ENCODE peak calls at places on chromosomes 16 and 17, in four cellular contexts. B is HEK293T, H is HepG2, R is K562. F is an unnamed sample.

GRCh38 chr16:66949472-66949871 is 11.6 kb upstream of the CES3 start:
- DNase-seq in H (no peak), B (no peak), R (no peak), F (no peak)

GRCh38 chr16:12805091-12805490 is 1.4 kb upstream of the CPPED1 start:
- DNase-seq in B (no peak), R (no peak), H (no peak), F (no peak)

GRCh38 chr16:50213939-50214519 is 52.3 kb upstream of the ADCY7 start:
- DNase-seq in H (peak; percentile 58), R (peak; percentile 39), B (no peak), F (no peak)

GRCh38 chr17:65638221-65638940 is 76.9 kb upstream of the AXIN2 start:
- DNase-seq in R (no peak), B (no peak), H (peak; percentile 53), F (no peak)

GRCh38 chr17:76276461-76277299 is 11.5 kb downstream of the UBALD2 start:
- DNase-seq in B (no peak), H (no peak), R (no peak), F (no peak)

GRCh38 chr16:61366006-61366405 is 670.2 kb downstream of the CDH8 start:
- DNase-seq in H (no peak), R (no peak), B (no peak), F (no peak)

GRCh38 chr17:50428831-50429424 is 2.9 kb downstream of the ACSF2 start:
- DNase-seq in H (peak; percentile 100), B (no peak), R (no peak), F (no peak)

GRCh38 chr16:80176114-80176513 is 364.7 kb upstream of the DYNLRB2 start:
- DNase-seq in R (no peak), B (no peak), H (no peak), F (no peak)

GRCh38 chr16:24729967-24730815 is 740 bp downstream of the TNRC6A start:
- DNase-seq in H (no peak), B (peak; percentile 56), R (peak; percentile 76), F (no peak)

GRCh38 chr16:81574168-81574567 is 129.6 kb downstream of the CMIP start:
- DNase-seq in H (no peak), R (no peak), B (no peak), F (no peak)

GRCh38 chr16:87216824-87217205 is 100.4 kb downstream of the C16orf95 start:
- DNase-seq in R (no peak), H (no peak), B (no peak), F (no peak)
- TF ChIP-seq FOXK2 in R (no peak), H (no peak), B (no peak), F (no peak)

GRCh38 chr17:42387221-42387657 is 1.0 kb downstream of the STAT3 start:
- DNase-seq in H (peak; percentile 90), B (no peak), R (peak; percentile 27), F (no peak)

GRCh38 chr17:42386784-42387183 is 1.5 kb downstream of the STAT3 start:
- DNase-seq in H (no peak), R (no peak), B (no peak), F (no peak)

GRCh38 chr17:42389135-42389417 is 834 bp upstream of the STAT3 start:
- DNase-seq in R (no peak), H (no peak), B (no peak), F (no peak)

GRCh38 chr17:42388381-42389134 is at the start of gene STAT3:
- DNase-seq in B (peak; percentile 100), R (peak; percentile 98), H (peak; percentile 100), F (peak; percentile 100)

DNA sequence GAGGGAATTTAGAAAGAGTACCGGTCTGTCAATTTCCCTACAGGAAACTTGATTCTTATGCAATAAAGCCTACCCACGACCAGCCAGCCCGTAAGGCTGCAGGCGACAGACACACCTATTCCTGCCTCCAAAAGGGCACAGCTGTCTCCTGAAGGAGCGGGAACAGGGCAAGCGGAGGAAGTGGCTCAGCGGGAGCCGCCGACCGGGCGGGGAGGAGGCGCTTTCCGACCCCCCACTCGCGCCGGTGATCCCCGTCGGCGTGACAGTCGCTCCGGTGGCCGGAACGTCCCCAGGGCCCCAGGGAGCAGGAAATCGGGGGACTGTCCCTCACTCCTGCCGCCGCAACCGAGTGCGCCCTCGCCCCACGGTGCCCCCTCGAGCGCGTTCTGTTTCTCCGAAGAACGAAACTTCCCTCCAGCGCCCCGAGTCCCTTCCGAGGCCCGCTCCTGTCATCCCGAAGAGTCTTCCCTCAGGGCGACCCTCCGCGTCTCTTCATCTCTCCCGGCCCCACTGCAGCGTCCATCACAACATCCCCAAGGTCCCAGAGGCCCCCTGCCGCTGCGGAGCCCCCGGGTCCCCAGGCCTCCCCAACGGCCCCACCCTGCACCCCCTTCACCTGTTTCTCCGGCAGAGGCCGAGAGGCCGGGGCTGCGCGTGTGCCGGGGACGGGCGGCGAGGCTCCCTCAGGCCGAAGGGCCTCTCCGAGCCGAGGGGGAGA is 420 bp downstream of the STAT3 start:
- DNase-seq in B (peak; percentile 35), R (peak; percentile 41), H (no peak), F (no peak)
- TF ChIP-seq FOXK2 in B (no peak), R (no peak), H (no peak), F (no peak)

GRCh38 chr16:5354645-5355044 is 257.1 kb upstream of the EEF2KMT start:
- DNase-seq in B (no peak), H (no peak), R (no peak), F (no peak)

GRCh38 chr16:5347561-5347960 is 250.0 kb upstream of the EEF2KMT start:
- DNase-seq in B (no peak), R (no peak), H (no peak), F (no peak)

GRCh38 chr16:5349661-5350060 is 252.1 kb upstream of the EEF2KMT start:
- DNase-seq in R (no peak), B (no peak), H (no peak), F (no peak)

GRCh38 chr16:5349101-5349500 is 251.5 kb upstream of the EEF2KMT start:
- DNase-seq in R (no peak), H (peak; percentile 18), B (no peak), F (no peak)

GRCh38 chr16:5350118-5350517 is 252.5 kb upstream of the EEF2KMT start:
- DNase-seq in H (no peak), B (no peak), R (no peak), F (no peak)
- TF ChIP-seq FOXK2 in H (no peak), B (no peak), R (no peak), F (no peak)

DNA sequence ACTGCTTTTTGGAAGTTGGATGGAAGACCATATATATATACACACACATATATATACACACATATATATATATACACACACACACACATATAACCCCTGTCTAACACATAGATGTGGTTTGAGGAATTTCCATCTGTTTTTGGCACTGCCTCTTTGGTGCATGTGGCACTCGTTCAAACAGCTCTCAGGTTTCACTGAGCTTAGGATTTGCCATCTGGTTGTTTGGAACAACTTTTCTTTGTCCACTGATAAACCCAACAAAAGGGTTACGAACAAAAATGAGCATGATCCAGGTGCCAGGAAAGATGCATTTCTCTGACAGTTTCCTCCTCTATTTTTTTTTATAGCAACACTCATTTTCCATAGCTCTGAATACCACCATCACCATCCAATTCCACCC is 14.6 kb upstream of the KCNJ16 start:
- DNase-seq in H (no peak), R (no peak), B (no peak), F (no peak)
- TF ChIP-seq FOXK2 in H (no peak), R (no peak), B (no peak), F (no peak)

GRCh38 chr17:81794509-81794908 is 9.4 kb upstream of the GCGR start:
- DNase-seq in R (no peak), B (no peak), H (no peak), F (no peak)
- TF ChIP-seq FOXK2 in R (no peak), B (no peak), H (no peak), F (no peak)

GRCh38 chr16:952321-952720 is 18.5 kb downstream of the LMF1 start:
- DNase-seq in B (no peak), R (no peak), H (no peak), F (no peak)

GRCh38 chr16:946048-946395 is 24.8 kb downstream of the LMF1 start:
- DNase-seq in B (no peak), R (no peak), H (no peak), F (no peak)

GRCh38 chr16:951660-952301 is 19.0 kb downstream of the LMF1 start:
- DNase-seq in B (no peak), H (no peak), R (peak; percentile 48), F (no peak)
- TF ChIP-seq FOXK2 in B (no peak), H (no peak), R (peak; percentile 39), F (no peak)

DNA sequence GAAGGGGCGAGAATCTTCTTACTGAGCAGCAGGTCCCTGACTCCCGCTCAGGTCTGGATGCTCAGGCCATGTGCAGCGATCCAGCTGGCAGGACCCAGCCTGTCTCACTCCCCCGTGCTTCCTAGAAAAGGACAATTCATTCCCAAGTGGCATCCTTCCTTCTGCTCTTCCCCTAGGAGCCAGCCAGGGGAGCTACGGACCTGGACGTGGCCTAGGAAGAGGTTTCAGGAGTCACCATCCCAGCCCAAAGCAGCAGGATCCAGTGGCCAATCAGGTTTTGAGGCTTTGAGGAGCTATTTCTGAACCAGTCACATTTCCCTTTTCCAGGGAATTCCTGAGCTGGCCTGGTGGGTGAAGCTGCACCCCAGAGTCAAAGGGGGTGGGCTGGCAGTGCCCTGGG is 7.8 kb upstream of the CD79B start:
- DNase-seq in R (no peak), B (no peak), H (no peak), F (no peak)
- TF ChIP-seq FOXK2 in R (no peak), B (no peak), H (no peak), F (no peak)

GRCh38 chr17:15981646-15982580 is 17.6 kb downstream of the ZSWIM7 start:
- DNase-seq in H (no peak), R (peak; percentile 51), B (no peak), F (no peak)

GRCh38 chr17:15977894-15978293 is 21.6 kb downstream of the ZSWIM7 start:
- DNase-seq in R (no peak), B (no peak), H (no peak), F (no peak)

GRCh38 chr17:15981208-15981607 is 18.3 kb downstream of the ZSWIM7 start:
- DNase-seq in B (no peak), H (no peak), R (no peak), F (peak; percentile 55)

GRCh38 chr17:15973834-15974233 is 25.7 kb downstream of the ZSWIM7 start:
- DNase-seq in H (no peak), R (no peak), B (no peak), F (no peak)

DNA sequence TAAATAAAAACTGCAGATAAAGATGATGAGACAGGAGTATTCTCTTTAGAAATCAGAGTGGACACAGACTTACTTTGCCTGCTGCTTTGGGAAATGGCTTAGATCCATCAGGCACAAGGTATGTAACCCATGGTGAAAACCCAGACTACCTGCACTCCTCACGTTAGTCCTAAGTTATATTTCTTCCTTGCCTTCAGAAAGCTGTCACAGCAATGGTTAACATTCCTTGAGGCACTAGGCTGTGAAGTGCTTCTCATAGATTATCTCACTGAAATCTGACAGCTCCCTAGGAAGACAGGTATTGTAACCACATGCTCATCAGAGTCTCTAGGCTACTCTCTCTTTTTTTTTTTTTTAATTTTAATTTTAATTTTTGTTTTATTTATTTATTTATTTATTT is 20.9 kb downstream of the ZSWIM7 start:
- DNase-seq in R (no peak), H (no peak), B (no peak), F (no peak)
- TF ChIP-seq FOXK2 in R (no peak), H (no peak), B (no peak), F (no peak)

F was measured in GM12878.